ENCODE peak calls at places on chromosomes 12 and 14, in four cellular contexts. One of them, this sample, is unnamed.

GRCh38 chr12:89405626-89406342 is 53.5 kb upstream of the DUSP6 start:
- DNase-seq in osteocyte: no peak
- DNase-seq in fibroblast of pulmonary artery: no peak
- DNase-seq in AG04450: no peak
- DNase-seq in this sample: no peak

GRCh38 chr12:62760779-62761178 is 174.2 kb downstream of the PPM1H start:
- DNase-seq in AG04450: no peak
- DNase-seq in osteocyte: no peak
- DNase-seq in fibroblast of pulmonary artery: peak; percentile 33
- DNase-seq in this sample: no peak

GRCh38 chr12:84924956-84925355 is 12.4 kb upstream of the SLC6A15 start:
- DNase-seq in AG04450: no peak
- DNase-seq in fibroblast of pulmonary artery: peak; percentile 68
- DNase-seq in osteocyte: no peak
- DNase-seq in this sample: no peak

GRCh38 chr14:68704736-68705720 is 87.8 kb downstream of the ZFP36L1 start:
- DNase-seq in fibroblast of pulmonary artery: peak; percentile 42
- DNase-seq in osteocyte: no peak
- DNase-seq in AG04450: no peak
- DNase-seq in this sample: no peak

GRCh38 chr14:84533181-84533580 is 996.8 kb upstream of the FLRT2 start:
- DNase-seq in AG04450: no peak
- DNase-seq in fibroblast of pulmonary artery: no peak
- DNase-seq in osteocyte: no peak
- DNase-seq in this sample: no peak

GRCh38 chr14:58942516-58942915 is 246.0 kb upstream of the DAAM1 start:
- DNase-seq in fibroblast of pulmonary artery: no peak
- DNase-seq in AG04450: no peak
- DNase-seq in osteocyte: no peak
- DNase-seq in this sample: no peak

GRCh38 chr14:55689971-55690871 is 110.2 kb downstream of the KTN1 start:
- DNase-seq in osteocyte: no peak
- DNase-seq in fibroblast of pulmonary artery: no peak
- DNase-seq in AG04450: no peak
- DNase-seq in this sample: no peak

GRCh38 chr14:99794156-99794780 is 1.1 kb downstream of the EML1 start:
- DNase-seq in osteocyte: no peak
- DNase-seq in AG04450: no peak
- DNase-seq in fibroblast of pulmonary artery: no peak
- DNase-seq in this sample: no peak

GRCh38 chr12:121240484-121241202 is 30.7 kb downstream of the P2RX4 start:
- DNase-seq in fibroblast of pulmonary artery: peak; percentile 71
- DNase-seq in AG04450: no peak
- DNase-seq in osteocyte: no peak
- DNase-seq in this sample: no peak

GRCh38 chr12:15446798-15447197 is 124.5 kb downstream of the PTPRO start:
- DNase-seq in AG04450: no peak
- DNase-seq in fibroblast of pulmonary artery: no peak
- DNase-seq in osteocyte: no peak
- DNase-seq in this sample: no peak

GRCh38 chr12:13749380-13749779 is 232.0 kb downstream of the GRIN2B start:
- DNase-seq in AG04450: no peak
- DNase-seq in osteocyte: no peak
- DNase-seq in fibroblast of pulmonary artery: no peak
- DNase-seq in this sample: no peak

GRCh38 chr12:479161-479560 is 19.4 kb downstream of the B4GALNT3 start:
- DNase-seq in AG04450: no peak
- DNase-seq in fibroblast of pulmonary artery: no peak
- DNase-seq in osteocyte: no peak
- DNase-seq in this sample: no peak

GRCh38 chr12:71092290-71092689 is 65.5 kb downstream of the TSPAN8 start:
- DNase-seq in AG04450: no peak
- DNase-seq in osteocyte: no peak
- DNase-seq in fibroblast of pulmonary artery: no peak
- DNase-seq in this sample: no peak

GRCh38 chr12:55072093-55072492 is 52.3 kb downstream of the NEUROD4 start:
- DNase-seq in fibroblast of pulmonary artery: peak; percentile 17
- DNase-seq in osteocyte: no peak
- DNase-seq in AG04450: no peak
- DNase-seq in this sample: no peak

GRCh38 chr12:55067701-55068100 is 47.9 kb downstream of the NEUROD4 start:
- DNase-seq in osteocyte: no peak
- DNase-seq in AG04450: no peak
- DNase-seq in fibroblast of pulmonary artery: no peak
- DNase-seq in this sample: no peak

GRCh38 chr12:55063291-55063690 is 43.5 kb downstream of the NEUROD4 start:
- DNase-seq in AG04450: no peak
- DNase-seq in fibroblast of pulmonary artery: no peak
- DNase-seq in osteocyte: no peak
- DNase-seq in this sample: no peak

GRCh38 chr12:55073043-55074022 is 52.9 kb upstream of the OR9K2 start:
- DNase-seq in fibroblast of pulmonary artery: peak; percentile 84
- DNase-seq in osteocyte: no peak
- DNase-seq in AG04450: peak; percentile 41
- DNase-seq in this sample: peak; percentile 23

DNA sequence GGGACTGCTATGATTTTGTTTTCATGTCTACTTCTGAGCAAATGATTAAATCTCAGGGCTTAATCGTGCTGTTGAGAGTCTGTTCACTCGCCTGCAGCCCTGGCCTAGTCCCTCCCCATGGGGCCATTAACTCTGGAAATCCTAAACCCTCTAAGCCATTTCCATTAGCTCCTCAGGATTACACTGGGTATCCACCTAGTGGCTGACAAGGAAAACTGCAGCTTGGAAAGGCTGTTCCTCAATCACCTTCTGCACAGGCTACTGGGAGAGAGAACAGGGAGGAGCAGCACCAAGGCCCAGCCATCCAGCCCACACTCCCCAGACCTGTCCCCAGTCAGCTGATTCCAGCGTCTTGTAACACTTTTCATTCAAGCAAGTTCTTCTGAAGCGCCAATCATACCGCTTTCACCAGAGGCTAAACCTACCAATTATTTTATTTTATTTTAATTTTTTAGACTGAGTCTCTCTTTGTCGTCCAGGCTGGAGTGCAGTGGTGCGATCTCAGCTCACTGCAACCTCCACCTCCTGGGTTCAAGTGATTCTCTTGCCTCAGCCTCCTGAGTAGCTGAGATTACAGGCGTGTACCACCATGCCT is 48.7 kb downstream of the NEUROD4 start:
- DNase-seq in osteocyte: no peak
- DNase-seq in AG04450: no peak
- DNase-seq in fibroblast of pulmonary artery: peak; percentile 71
- DNase-seq in this sample: peak; percentile 9
- TF ChIP-seq CTCF in osteocyte: peak; percentile 67
- TF ChIP-seq CTCF in AG04450: peak; percentile 87
- TF ChIP-seq CTCF in fibroblast of pulmonary artery: peak; percentile 90
- TF ChIP-seq CTCF in this sample: peak; percentile 82

GRCh38 chr14:54664961-54665360 is 98.0 kb downstream of the SAMD4A start:
- DNase-seq in fibroblast of pulmonary artery: no peak
- DNase-seq in osteocyte: no peak
- DNase-seq in AG04450: no peak
- DNase-seq in this sample: no peak

GRCh38 chr14:54669759-54670630 is 103.1 kb downstream of the SAMD4A start:
- DNase-seq in AG04450: peak; percentile 15
- DNase-seq in fibroblast of pulmonary artery: peak; percentile 62
- DNase-seq in osteocyte: no peak
- DNase-seq in this sample: no peak

GRCh38 chr14:54667764-54668163 is 100.8 kb downstream of the SAMD4A start:
- DNase-seq in osteocyte: no peak
- DNase-seq in fibroblast of pulmonary artery: no peak
- DNase-seq in AG04450: no peak
- DNase-seq in this sample: no peak

GRCh38 chr14:54665938-54666337 is 99.0 kb downstream of the SAMD4A start:
- DNase-seq in AG04450: no peak
- DNase-seq in fibroblast of pulmonary artery: no peak
- DNase-seq in osteocyte: no peak
- DNase-seq in this sample: no peak

GRCh38 chr14:54667026-54667744 is 100.3 kb downstream of the SAMD4A start:
- DNase-seq in osteocyte: no peak
- DNase-seq in AG04450: no peak
- DNase-seq in fibroblast of pulmonary artery: no peak
- DNase-seq in this sample: no peak
- TF ChIP-seq CTCF in osteocyte: no peak
- TF ChIP-seq CTCF in AG04450: no peak
- TF ChIP-seq CTCF in fibroblast of pulmonary artery: no peak
- TF ChIP-seq CTCF in this sample: no peak

DNA sequence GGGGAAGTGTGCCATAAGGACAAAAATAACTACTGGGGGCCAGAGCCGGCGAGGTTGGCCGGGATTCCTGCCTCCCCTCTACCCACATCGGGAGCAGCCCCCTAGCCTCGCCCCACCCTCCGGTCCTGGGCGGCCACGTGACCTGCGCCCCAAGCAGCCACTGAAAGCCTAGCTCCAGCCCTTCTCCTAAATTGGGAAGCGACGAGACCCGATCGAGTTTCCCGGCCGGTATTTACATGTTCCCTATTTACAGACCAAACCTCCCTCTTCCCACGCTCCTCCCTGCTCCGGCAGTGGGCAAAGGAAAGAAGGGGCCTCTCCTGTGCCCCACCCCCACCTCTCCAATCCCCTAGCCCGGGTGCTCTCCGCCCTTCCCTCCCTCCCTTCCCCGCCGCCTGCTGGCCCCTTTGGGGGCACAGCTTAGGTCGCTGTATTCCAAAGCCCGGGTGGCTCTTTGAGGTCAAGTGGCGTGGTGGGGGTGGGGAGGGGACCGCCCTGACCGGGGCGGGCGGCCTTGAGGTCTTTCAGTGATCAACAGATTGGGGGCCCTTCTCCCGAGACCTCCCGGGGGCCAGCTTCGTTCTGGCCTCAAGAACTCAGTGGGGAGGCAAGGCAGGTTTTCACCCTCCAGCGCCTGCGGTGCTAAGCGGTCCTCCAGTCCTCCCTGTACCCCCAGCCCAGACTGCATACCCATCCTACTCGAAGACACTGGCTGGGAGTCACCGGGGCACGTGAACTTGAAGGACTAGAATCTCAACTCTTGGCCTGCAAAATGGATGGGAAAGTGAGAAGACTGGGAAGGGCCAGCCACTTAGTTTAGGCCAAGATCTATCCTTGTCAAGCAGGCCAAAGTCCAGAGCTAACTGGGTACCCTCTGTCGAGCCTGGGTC is 6.3 kb upstream of the CTDSP2 start:
- DNase-seq in AG04450: no peak
- DNase-seq in osteocyte: no peak
- DNase-seq in fibroblast of pulmonary artery: no peak
- DNase-seq in this sample: no peak
- TF ChIP-seq CTCF in AG04450: peak; percentile 5
- TF ChIP-seq CTCF in osteocyte: no peak
- TF ChIP-seq CTCF in fibroblast of pulmonary artery: no peak
- TF ChIP-seq CTCF in this sample: no peak

GRCh38 chr14:92328664-92329255 is 5.8 kb downstream of the SLC24A4 start:
- DNase-seq in osteocyte: no peak
- DNase-seq in AG04450: no peak
- DNase-seq in fibroblast of pulmonary artery: no peak
- DNase-seq in this sample: no peak

GRCh38 chr14:92336363-92336762 is 13.4 kb downstream of the SLC24A4 start:
- DNase-seq in fibroblast of pulmonary artery: no peak
- DNase-seq in osteocyte: no peak
- DNase-seq in AG04450: no peak
- DNase-seq in this sample: no peak

GRCh38 chr14:92339426-92339825 is 16.5 kb downstream of the SLC24A4 start:
- DNase-seq in fibroblast of pulmonary artery: no peak
- DNase-seq in osteocyte: no peak
- DNase-seq in AG04450: no peak
- DNase-seq in this sample: no peak

GRCh38 chr14:92334050-92334449 is 11.1 kb downstream of the SLC24A4 start:
- DNase-seq in AG04450: no peak
- DNase-seq in fibroblast of pulmonary artery: no peak
- DNase-seq in osteocyte: no peak
- DNase-seq in this sample: no peak
- TF ChIP-seq CTCF in AG04450: no peak
- TF ChIP-seq CTCF in fibroblast of pulmonary artery: no peak
- TF ChIP-seq CTCF in osteocyte: no peak
- TF ChIP-seq CTCF in this sample: no peak

GRCh38 chr12:57196439-57196838 is 20.2 kb upstream of the NXPH4 start:
- DNase-seq in AG04450: no peak
- DNase-seq in fibroblast of pulmonary artery: no peak
- DNase-seq in osteocyte: no peak
- DNase-seq in this sample: no peak

GRCh38 chr12:57196956-57197355 is 19.6 kb upstream of the NXPH4 start:
- DNase-seq in AG04450: no peak
- DNase-seq in osteocyte: no peak
- DNase-seq in fibroblast of pulmonary artery: no peak
- DNase-seq in this sample: no peak

GRCh38 chr12:57194253-57194652 is 22.3 kb upstream of the NXPH4 start:
- DNase-seq in osteocyte: no peak
- DNase-seq in AG04450: no peak
- DNase-seq in fibroblast of pulmonary artery: no peak
- DNase-seq in this sample: no peak

GRCh38 chr12:57195186-57195585 is 21.4 kb upstream of the NXPH4 start:
- DNase-seq in fibroblast of pulmonary artery: no peak
- DNase-seq in osteocyte: no peak
- DNase-seq in AG04450: no peak
- DNase-seq in this sample: no peak

DNA sequence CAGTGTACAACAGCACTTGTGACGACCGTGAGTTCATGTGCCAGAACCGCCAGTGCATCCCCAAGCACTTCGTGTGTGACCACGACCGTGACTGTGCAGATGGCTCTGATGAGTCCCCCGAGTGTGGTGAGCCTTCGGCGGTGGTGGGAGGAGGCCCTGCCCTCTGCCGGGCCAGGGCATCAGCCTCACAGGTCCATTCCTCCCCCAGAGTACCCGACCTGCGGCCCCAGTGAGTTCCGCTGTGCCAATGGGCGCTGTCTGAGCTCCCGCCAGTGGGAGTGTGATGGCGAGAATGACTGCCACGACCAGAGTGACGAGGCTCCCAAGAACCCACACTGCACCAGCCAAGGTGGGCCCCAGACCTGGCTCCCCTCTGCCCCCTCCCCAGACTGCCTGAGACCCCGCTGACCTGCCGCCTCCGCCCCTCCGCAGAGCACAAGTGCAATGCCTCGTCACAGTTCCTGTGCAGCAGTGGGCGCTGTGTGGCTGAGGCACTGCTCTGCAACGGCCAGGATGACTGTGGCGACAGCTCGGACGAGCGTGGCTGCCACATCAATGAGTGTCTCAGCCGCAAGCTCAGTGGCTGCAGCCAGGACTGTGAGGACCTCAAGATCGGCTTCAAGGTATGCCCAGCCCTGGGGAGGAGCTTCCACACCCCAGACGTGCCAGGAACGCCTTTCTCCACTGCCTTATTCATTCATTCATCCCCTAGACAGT is 20.8 kb upstream of the NXPH4 start:
- DNase-seq in AG04450: no peak
- DNase-seq in fibroblast of pulmonary artery: no peak
- DNase-seq in osteocyte: no peak
- DNase-seq in this sample: no peak
- TF ChIP-seq CTCF in AG04450: no peak
- TF ChIP-seq CTCF in fibroblast of pulmonary artery: no peak
- TF ChIP-seq CTCF in osteocyte: no peak
- TF ChIP-seq CTCF in this sample: no peak

This sample was measured in AG04449.